ENCODE peak calls at places on chromosome 7, in four cellular contexts. S, N, K and E are unnamed samples.

GRCh38 chr7:156473476-156474240 is 166.9 kb upstream of the RNF32 start:
- DNase-seq in S (peak), K (no peak), N (peak), E (no peak)

GRCh38 chr7:78959471-78959870 is 494.0 kb downstream of the MAGI2 start:
- DNase-seq in K (no peak), N (no peak), S (no peak), E (no peak)

GRCh38 chr7:15972767-15973362 is 286.4 kb upstream of the MEOX2 start:
- DNase-seq in K (no peak), S (peak), N (no peak), E (no peak)

GRCh38 chr7:39054731-39055130 is 77.0 kb downstream of the POU6F2 start:
- DNase-seq in N (no peak), S (no peak), K (no peak), E (no peak)

GRCh38 chr7:11228515-11228914 is 254.8 kb downstream of the PHF14 start:
- DNase-seq in N (no peak), K (no peak), S (peak), E (no peak)

GRCh38 chr7:17166824-17167379 is 131.6 kb upstream of the AHR start:
- DNase-seq in N (no peak), K (no peak), S (no peak), E (no peak)

GRCh38 chr7:140640727-140641531 is at the start of gene DENND2A:
- DNase-seq in S (peak), N (peak), K (no peak), E (no peak)

GRCh38 chr7:50681451-50682045 is 101.1 kb downstream of the GRB10 start:
- DNase-seq in S (no peak), K (no peak), N (no peak), E (no peak)

GRCh38 chr7:42932861-42933591 is 850 bp downstream of the MRPL32 start:
- DNase-seq in S (peak), N (no peak), K (no peak), E (no peak)

GRCh38 chr7:69663911-69664310 is 65.6 kb downstream of the AUTS2 start:
- DNase-seq in S (no peak), N (no peak), K (no peak), E (no peak)

GRCh38 chr7:150876817-150877526 is 24.7 kb downstream of the AOC1 start:
- DNase-seq in S (peak), N (peak), K (peak), E (peak)

GRCh38 chr7:116443646-116444045 is 55.9 kb upstream of the CAV2 start:
- DNase-seq in S (no peak), K (no peak), N (no peak), E (no peak)

GRCh38 chr7:120985130-120985758 is 3.3 kb upstream of the CPED1 start:
- DNase-seq in N (no peak), S (no peak), K (no peak), E (no peak)

GRCh38 chr7:128795129-128795528 is 3.4 kb downstream of the CCDC136 start:
- DNase-seq in K (no peak), N (no peak), S (no peak), E (no peak)

GRCh38 chr7:22114440-22114981 is 168.8 kb upstream of the CDCA7L start:
- DNase-seq in K (no peak), N (no peak), S (no peak), E (no peak)

GRCh38 chr7:67301667-67302066 is 305.0 kb downstream of the TYW1 start:
- DNase-seq in S (no peak), N (no peak), K (no peak), E (no peak)

GRCh38 chr7:2355079-2356008 is 717 bp downstream of the EIF3B start:
- DNase-seq in S (peak), K (no peak), N (no peak), E (no peak)

GRCh38 chr7:158227258-158227657 is 360.4 kb downstream of the PTPRN2 start:
- DNase-seq in S (no peak), N (no peak), K (no peak), E (no peak)

GRCh38 chr7:110522751-110523200 is 568.2 kb upstream of the LRRN3 start:
- DNase-seq in S (no peak), N (no peak), K (no peak), E (no peak)

GRCh38 chr7:155405399-155406318 is 52.3 kb upstream of the EN2 start:
- DNase-seq in K (no peak), N (peak), S (no peak), E (no peak)

GRCh38 chr7:23981314-23981713 is 271.3 kb downstream of the STK31 start:
- DNase-seq in K (no peak), N (no peak), S (no peak), E (no peak)

GRCh38 chr7:138943061-138943460 is 38.1 kb downstream of the KIAA1549 start:
- DNase-seq in N (no peak), K (no peak), S (no peak), E (no peak)

GRCh38 chr7:151808296-151809155 is 68.4 kb downstream of the PRKAG2 start:
- DNase-seq in K (no peak), S (peak), N (no peak), E (no peak)

GRCh38 chr7:132509667-132510066 is 66.6 kb downstream of the PLXNA4 start:
- DNase-seq in K (no peak), N (no peak), S (no peak), E (no peak)